ENCODE peak calls at places on chromosomes 11 and 22, in ten cellular contexts. K is H9, E is A673, Y is MM.1S, C is sigmoid colon, O is fibroblast of lung, N is neuronal stem cell, L is left ventricle myocardium inferior, G is PC-3, A is left lung. Q is an unnamed sample.

GRCh38 chr22:46491936-46492335 is 45.5 kb downstream of the CELSR1 start:
- DNase-seq in K (no peak), G (no peak), L (no peak), E (no peak), Y (no peak), C (no peak), O (no peak), N (no peak), A (peak), Q (no peak)

GRCh38 chr11:38723361-38723760 is 2125.3 kb upstream of the RAG2 start:
- DNase-seq in N (no peak), Y (no peak), O (no peak), G (no peak), C (no peak), K (no peak), L (no peak), A (no peak), E (no peak), Q (no peak)

GRCh38 chr22:19810381-19811141 is 44.1 kb downstream of the GNB1L start:
- DNase-seq in G (no peak), E (peak), L (no peak), O (peak), A (peak), N (no peak), Y (no peak), C (peak), K (peak), Q (no peak)

GRCh38 chr22:25057013-25057881 is 104.7 kb downstream of the KIAA1671 start:
- DNase-seq in G (peak), N (peak), E (peak), K (peak), A (peak), O (no peak), C (peak), Y (peak), L (peak), Q (no peak)

GRCh38 chr11:78039919-78040671 is 17.0 kb upstream of the KCTD14 start:
- DNase-seq in O (peak), K (no peak), N (no peak), E (peak), G (peak), L (peak), C (peak), Y (peak), A (peak), Q (no peak)

GRCh38 chr11:8484251-8484650 is 109.8 kb downstream of the STK33 start:
- DNase-seq in L (no peak), N (no peak), E (no peak), Y (no peak), C (no peak), O (no peak), A (no peak), G (no peak), K (no peak), Q (no peak)

GRCh38 chr11:125071408-125071807 is 8.3 kb downstream of the SLC37A2 start:
- DNase-seq in L (no peak), O (no peak), Y (no peak), K (peak), E (no peak), G (peak), A (no peak), N (no peak), C (peak), Q (no peak)

GRCh38 chr11:8839957-8840945 is 70.7 kb upstream of the AKIP1 start:
- DNase-seq in O (peak), C (peak), E (no peak), L (peak), K (peak), G (peak), N (peak), A (no peak), Y (no peak), Q (no peak)

GRCh38 chr11:121067912-121068652 is 33.0 kb upstream of the TECTA start:
- DNase-seq in N (no peak), L (no peak), O (no peak), Y (peak), G (no peak), A (no peak), C (no peak), K (no peak), E (no peak), Q (no peak)

GRCh38 chr11:121070951-121071350 is 30.1 kb upstream of the TECTA start:
- DNase-seq in L (no peak), K (no peak), A (no peak), G (no peak), Y (no peak), O (no peak), C (no peak), N (no peak), E (no peak), Q (no peak)

GRCh38 chr11:121068787-121069186 is 32.3 kb upstream of the TECTA start:
- DNase-seq in A (no peak), Y (no peak), C (no peak), K (no peak), N (no peak), G (no peak), L (no peak), O (no peak), E (no peak), Q (no peak)

GRCh38 chr11:121067453-121067852 is 33.6 kb upstream of the TECTA start:
- DNase-seq in O (no peak), Y (no peak), E (no peak), N (no peak), K (no peak), G (peak), C (no peak), A (no peak), L (no peak), Q (no peak)

GRCh38 chr11:121071456-121072236 is 29.4 kb upstream of the TECTA start:
- DNase-seq in G (no peak), K (peak), A (no peak), E (no peak), N (peak), O (no peak), C (no peak), L (no peak), Y (no peak), Q (no peak)
- H3K27ac ChIP-seq in G (no peak), K (peak), A (no peak), E (no peak), N (no peak), O (no peak), C (no peak), L (peak), Y (no peak), Q (no peak)

DNA sequence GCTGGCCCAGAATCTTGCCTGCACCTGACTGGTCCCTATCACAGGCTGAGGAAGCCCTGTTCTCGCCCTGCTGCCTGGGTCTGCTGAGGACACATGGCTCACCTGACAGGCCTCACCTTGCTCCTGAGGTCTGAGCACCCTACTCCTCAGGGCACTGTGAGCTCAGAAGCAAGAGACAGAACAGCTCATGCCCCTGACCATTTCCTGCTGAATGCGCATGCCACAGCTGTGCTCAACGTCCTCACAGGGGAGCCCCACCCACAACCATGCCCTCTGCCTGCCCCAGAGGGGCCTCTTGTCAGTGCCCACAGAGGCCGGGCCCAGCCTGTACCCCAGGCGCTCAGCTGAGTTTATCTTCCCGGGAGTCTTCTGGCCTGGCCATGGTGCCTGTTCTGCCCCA is 2.8 kb upstream of the TSPO start:
- DNase-seq in C (no peak), A (no peak), G (no peak), K (no peak), E (no peak), Y (peak), O (no peak), L (no peak), N (no peak), Q (no peak)
- H3K27ac ChIP-seq in C (no peak), A (no peak), G (no peak), K (no peak), E (no peak), Y (peak), O (no peak), L (no peak), N (no peak), Q (peak)

DNA sequence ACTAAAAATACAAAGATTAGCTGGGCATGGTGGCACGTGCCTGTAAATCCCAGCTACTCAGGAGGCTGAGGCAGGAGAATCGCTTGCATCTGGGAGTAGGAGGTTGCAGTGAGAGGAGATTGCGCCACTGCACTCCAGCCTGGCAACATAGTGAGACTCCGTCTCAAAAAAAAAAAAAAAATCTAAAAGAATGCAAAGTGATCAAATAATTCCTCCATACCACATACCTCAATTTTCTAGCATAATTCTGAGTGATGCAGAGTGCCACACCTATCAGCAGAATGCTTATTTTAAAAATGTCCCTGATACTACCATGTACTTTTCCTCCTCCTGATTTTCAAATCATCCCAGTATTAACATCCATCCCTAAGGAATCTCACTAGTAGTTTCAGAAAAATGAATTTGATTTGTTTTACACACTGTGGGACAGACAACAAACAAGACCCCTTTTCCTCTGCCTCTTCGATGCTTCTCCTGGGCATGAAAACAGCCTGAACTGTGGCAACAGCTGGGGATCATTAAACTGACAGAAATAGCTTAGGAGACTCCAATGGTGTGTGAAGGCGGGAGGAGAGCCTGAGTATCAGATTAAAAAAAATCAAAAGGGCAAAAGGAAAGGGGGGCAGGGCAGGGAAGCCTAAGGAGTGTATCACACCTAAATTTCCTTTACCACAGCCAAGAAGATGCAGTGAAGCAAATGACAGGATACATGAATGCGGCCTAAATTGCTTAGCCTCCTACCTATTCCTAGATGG is 114.7 kb downstream of the SGSM3 start:
- DNase-seq in A (no peak), K (no peak), C (no peak), N (no peak), Y (no peak), L (no peak), E (peak), G (no peak), O (peak), Q (no peak)
- H3K27ac ChIP-seq in A (peak), K (no peak), C (no peak), N (no peak), Y (no peak), L (peak), E (peak), G (no peak), O (peak), Q (peak)

GRCh38 chr22:45428391-45429385 is 15.2 kb downstream of the RIBC2 start:
- DNase-seq in A (peak), O (no peak), E (no peak), N (no peak), G (no peak), C (peak), L (no peak), Y (no peak), K (no peak), Q (no peak)
- H3K27ac ChIP-seq in A (no peak), O (no peak), E (no peak), N (no peak), G (no peak), C (no peak), L (no peak), Y (no peak), K (no peak), Q (no peak)

DNA sequence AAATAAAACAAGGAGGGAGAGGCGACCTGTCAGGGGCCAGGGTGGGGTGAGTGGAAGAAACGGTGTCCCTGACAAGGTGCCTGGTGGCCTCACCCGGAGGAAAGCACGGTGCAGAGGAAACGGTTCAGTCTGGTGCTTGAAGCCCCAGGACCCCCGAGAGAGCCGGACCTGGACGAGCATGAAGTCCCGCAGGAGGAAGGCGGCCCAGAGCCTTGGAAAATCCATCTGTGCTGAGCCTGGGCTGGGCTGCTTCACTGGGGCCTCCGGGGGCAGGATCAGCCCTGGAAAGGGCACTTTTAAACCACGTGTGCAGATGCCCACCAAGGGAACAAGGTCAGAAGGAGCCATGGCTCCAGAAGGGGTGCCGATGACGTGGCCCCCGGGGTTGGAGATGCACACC is 467.3 kb downstream of the OPCML start:
- DNase-seq in E (no peak), O (no peak), Y (no peak), C (no peak), N (no peak), G (no peak), L (no peak), K (no peak), A (no peak), Q (no peak)
- H3K27ac ChIP-seq in E (no peak), O (no peak), Y (no peak), C (no peak), N (no peak), G (no peak), L (peak), K (no peak), A (no peak), Q (no peak)

GRCh38 chr22:49906799-49907290 is 11.4 kb downstream of the ALG12 start:
- DNase-seq in G (no peak), N (no peak), E (no peak), Y (no peak), K (no peak), C (no peak), A (no peak), L (no peak), O (no peak), Q (no peak)
- H3K27ac ChIP-seq in G (no peak), N (no peak), E (no peak), Y (no peak), K (no peak), C (no peak), A (no peak), L (no peak), O (no peak), Q (no peak)

GRCh38 chr22:29784451-29785361 is 17.5 kb downstream of the UQCR10 start:
- DNase-seq in K (no peak), O (peak), E (no peak), C (no peak), L (peak), A (no peak), G (no peak), Y (no peak), N (no peak), Q (no peak)

GRCh38 chr22:29787371-29787980 is 20.3 kb downstream of the UQCR10 start:
- DNase-seq in A (no peak), K (no peak), G (peak), L (no peak), Y (no peak), E (no peak), N (no peak), C (no peak), O (no peak), Q (no peak)

GRCh38 chr22:29786026-29786425 is 18.9 kb downstream of the UQCR10 start:
- DNase-seq in Y (no peak), G (no peak), A (no peak), O (no peak), K (no peak), N (no peak), C (no peak), L (no peak), E (no peak), Q (no peak)

GRCh38 chr22:29790061-29790460 is 22.9 kb downstream of the UQCR10 start:
- DNase-seq in K (no peak), E (no peak), G (no peak), C (no peak), A (no peak), L (no peak), N (no peak), Y (no peak), O (no peak), Q (no peak)

GRCh38 chr22:29788339-29789279 is 21.4 kb downstream of the UQCR10 start:
- DNase-seq in L (no peak), C (no peak), Y (no peak), A (no peak), O (no peak), G (no peak), E (no peak), K (no peak), N (no peak), Q (no peak)
- H3K27ac ChIP-seq in L (no peak), C (no peak), Y (no peak), A (no peak), O (no peak), G (no peak), E (no peak), K (no peak), N (no peak), Q (no peak)

DNA sequence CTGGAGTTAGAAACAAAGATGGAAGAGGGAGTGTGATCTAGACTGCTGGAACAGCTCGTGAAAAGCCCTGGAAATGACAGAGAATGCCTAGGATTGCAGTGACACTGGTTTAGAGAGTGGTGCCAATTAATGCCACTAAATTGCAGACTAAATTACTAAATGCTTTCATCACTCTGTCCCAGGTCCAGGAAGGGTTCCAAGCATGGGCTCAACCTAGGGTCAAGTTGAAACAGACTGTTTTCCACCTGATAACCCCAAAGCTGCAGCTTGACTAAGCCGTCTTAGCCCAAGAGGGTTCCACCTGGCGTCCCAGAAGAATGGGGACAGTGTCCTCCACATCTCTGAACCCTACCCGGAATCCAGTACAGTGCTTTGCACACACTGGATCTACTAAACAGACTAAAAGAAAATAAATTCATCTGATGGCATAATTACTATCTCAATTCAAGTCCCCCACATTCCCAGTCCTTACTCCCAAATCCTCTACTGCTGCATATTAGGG is 1.1 kb upstream of the CRY2 start:
- DNase-seq in K (no peak), N (no peak), C (no peak), G (no peak), Y (no peak), A (no peak), E (no peak), O (no peak), L (no peak), Q (no peak)
- H3K27ac ChIP-seq in K (no peak), N (no peak), C (peak), G (no peak), Y (no peak), A (peak), E (no peak), O (peak), L (peak), Q (no peak)

Q was measured in epithelial cell of prostate.